ENCODE peak calls at places on chromosomes 4 and X, in eight cellular contexts. One of them, this sample, is unnamed.

GRCh38 chr4:95833652-95834276 is 6.1 kb upstream of the PDHA2 start:
- DNase-seq in OCI-LY7: no peak
- DNase-seq in stimulated activated naive B cell treated with anti-CD40 and anti-IgM and Interleukin-4, amounts not matched to agents 10 μg/mL and 1 μg/mL and 100 μg/mL, for 72 hours: no peak
- DNase-seq in cardiac muscle cell: no peak
- DNase-seq in left lung: no peak
- DNase-seq in AG20443: no peak
- DNase-seq in memory B cell: no peak
- DNase-seq in EH: no peak
- DNase-seq in this sample: no peak

GRCh38 chrX:22800360-22800759 is 199.4 kb upstream of the DDX53 start:
- DNase-seq in OCI-LY7: no peak
- DNase-seq in stimulated activated naive B cell treated with anti-CD40 and anti-IgM and Interleukin-4, amounts not matched to agents 10 μg/mL and 1 μg/mL and 100 μg/mL, for 72 hours: no peak
- DNase-seq in cardiac muscle cell: no peak
- DNase-seq in left lung: no peak
- DNase-seq in AG20443: peak
- DNase-seq in memory B cell: no peak
- DNase-seq in EH: peak
- DNase-seq in this sample: peak

GRCh38 chrX:106932492-106932923 is 12.3 kb downstream of the CLDN2 start:
- DNase-seq in OCI-LY7: no peak
- DNase-seq in stimulated activated naive B cell treated with anti-CD40 and anti-IgM and Interleukin-4, amounts not matched to agents 10 μg/mL and 1 μg/mL and 100 μg/mL, for 72 hours: no peak
- DNase-seq in cardiac muscle cell: peak
- DNase-seq in left lung: no peak
- DNase-seq in AG20443: peak
- DNase-seq in memory B cell: no peak
- DNase-seq in EH: peak
- DNase-seq in this sample: no peak

GRCh38 chr4:82493721-82494425 is 63.5 kb downstream of the ENOPH1 start:
- DNase-seq in OCI-LY7: no peak
- DNase-seq in stimulated activated naive B cell treated with anti-CD40 and anti-IgM and Interleukin-4, amounts not matched to agents 10 μg/mL and 1 μg/mL and 100 μg/mL, for 72 hours: no peak
- DNase-seq in cardiac muscle cell: no peak
- DNase-seq in left lung: no peak
- DNase-seq in AG20443: peak
- DNase-seq in memory B cell: no peak
- DNase-seq in EH: peak
- DNase-seq in this sample: no peak

GRCh38 chr4:20043992-20044391 is 207.7 kb upstream of the SLIT2 start:
- DNase-seq in OCI-LY7: no peak
- DNase-seq in stimulated activated naive B cell treated with anti-CD40 and anti-IgM and Interleukin-4, amounts not matched to agents 10 μg/mL and 1 μg/mL and 100 μg/mL, for 72 hours: no peak
- DNase-seq in cardiac muscle cell: no peak
- DNase-seq in left lung: no peak
- DNase-seq in AG20443: no peak
- DNase-seq in memory B cell: no peak
- DNase-seq in EH: peak
- DNase-seq in this sample: no peak

GRCh38 chr4:185651137-185651677 is 115.9 kb upstream of the PDLIM3 start:
- DNase-seq in OCI-LY7: no peak
- DNase-seq in stimulated activated naive B cell treated with anti-CD40 and anti-IgM and Interleukin-4, amounts not matched to agents 10 μg/mL and 1 μg/mL and 100 μg/mL, for 72 hours: no peak
- DNase-seq in cardiac muscle cell: no peak
- DNase-seq in left lung: no peak
- DNase-seq in AG20443: no peak
- DNase-seq in memory B cell: no peak
- DNase-seq in EH: no peak
- DNase-seq in this sample: no peak

GRCh38 chrX:15334561-15334960 is 762 bp downstream of the PIGA start:
- DNase-seq in OCI-LY7: peak
- DNase-seq in stimulated activated naive B cell treated with anti-CD40 and anti-IgM and Interleukin-4, amounts not matched to agents 10 μg/mL and 1 μg/mL and 100 μg/mL, for 72 hours: no peak
- DNase-seq in cardiac muscle cell: no peak
- DNase-seq in left lung: no peak
- DNase-seq in AG20443: peak
- DNase-seq in memory B cell: no peak
- DNase-seq in EH: peak
- DNase-seq in this sample: no peak

GRCh38 chr4:86060341-86060740 is 299.5 kb downstream of the MAPK10 start:
- DNase-seq in OCI-LY7: no peak
- DNase-seq in stimulated activated naive B cell treated with anti-CD40 and anti-IgM and Interleukin-4, amounts not matched to agents 10 μg/mL and 1 μg/mL and 100 μg/mL, for 72 hours: no peak
- DNase-seq in cardiac muscle cell: no peak
- DNase-seq in left lung: no peak
- DNase-seq in AG20443: no peak
- DNase-seq in memory B cell: no peak
- DNase-seq in EH: no peak
- DNase-seq in this sample: no peak

GRCh38 chrX:10106801-10107200 is 50.0 kb upstream of the CLCN4 start:
- DNase-seq in OCI-LY7: peak
- DNase-seq in stimulated activated naive B cell treated with anti-CD40 and anti-IgM and Interleukin-4, amounts not matched to agents 10 μg/mL and 1 μg/mL and 100 μg/mL, for 72 hours: no peak
- DNase-seq in cardiac muscle cell: no peak
- DNase-seq in left lung: no peak
- DNase-seq in AG20443: no peak
- DNase-seq in memory B cell: no peak
- DNase-seq in EH: no peak
- DNase-seq in this sample: no peak

GRCh38 chr4:80900908-80901307 is 129.6 kb upstream of the BMP3 start:
- DNase-seq in OCI-LY7: no peak
- DNase-seq in stimulated activated naive B cell treated with anti-CD40 and anti-IgM and Interleukin-4, amounts not matched to agents 10 μg/mL and 1 μg/mL and 100 μg/mL, for 72 hours: no peak
- DNase-seq in cardiac muscle cell: no peak
- DNase-seq in left lung: no peak
- DNase-seq in AG20443: no peak
- DNase-seq in memory B cell: no peak
- DNase-seq in EH: no peak
- DNase-seq in this sample: no peak

GRCh38 chr4:185523862-185524261 is 11.4 kb downstream of the PDLIM3 start:
- DNase-seq in OCI-LY7: no peak
- DNase-seq in stimulated activated naive B cell treated with anti-CD40 and anti-IgM and Interleukin-4, amounts not matched to agents 10 μg/mL and 1 μg/mL and 100 μg/mL, for 72 hours: no peak
- DNase-seq in cardiac muscle cell: no peak
- DNase-seq in left lung: no peak
- DNase-seq in AG20443: no peak
- DNase-seq in memory B cell: no peak
- DNase-seq in EH: no peak
- DNase-seq in this sample: no peak

GRCh38 chr4:14693728-14694127 is 308.6 kb upstream of the CPEB2 start:
- DNase-seq in OCI-LY7: no peak
- DNase-seq in stimulated activated naive B cell treated with anti-CD40 and anti-IgM and Interleukin-4, amounts not matched to agents 10 μg/mL and 1 μg/mL and 100 μg/mL, for 72 hours: no peak
- DNase-seq in cardiac muscle cell: no peak
- DNase-seq in left lung: no peak
- DNase-seq in AG20443: no peak
- DNase-seq in memory B cell: no peak
- DNase-seq in EH: no peak
- DNase-seq in this sample: no peak

GRCh38 chrX:96551320-96551872 is 133.2 kb upstream of the DIAPH2 start:
- DNase-seq in OCI-LY7: no peak
- DNase-seq in stimulated activated naive B cell treated with anti-CD40 and anti-IgM and Interleukin-4, amounts not matched to agents 10 μg/mL and 1 μg/mL and 100 μg/mL, for 72 hours: no peak
- DNase-seq in cardiac muscle cell: no peak
- DNase-seq in left lung: no peak
- DNase-seq in AG20443: no peak
- DNase-seq in memory B cell: no peak
- DNase-seq in EH: no peak
- DNase-seq in this sample: no peak

GRCh38 chrX:133580630-133581029 is 165.3 kb upstream of the GPC4 start:
- DNase-seq in OCI-LY7: no peak
- DNase-seq in stimulated activated naive B cell treated with anti-CD40 and anti-IgM and Interleukin-4, amounts not matched to agents 10 μg/mL and 1 μg/mL and 100 μg/mL, for 72 hours: no peak
- DNase-seq in cardiac muscle cell: no peak
- DNase-seq in left lung: no peak
- DNase-seq in AG20443: peak
- DNase-seq in memory B cell: no peak
- DNase-seq in EH: no peak
- DNase-seq in this sample: no peak

GRCh38 chr4:66766557-66766956 is 778.7 kb downstream of the CENPC start:
- DNase-seq in OCI-LY7: no peak
- DNase-seq in stimulated activated naive B cell treated with anti-CD40 and anti-IgM and Interleukin-4, amounts not matched to agents 10 μg/mL and 1 μg/mL and 100 μg/mL, for 72 hours: no peak
- DNase-seq in cardiac muscle cell: no peak
- DNase-seq in left lung: no peak
- DNase-seq in AG20443: no peak
- DNase-seq in memory B cell: no peak
- DNase-seq in EH: no peak
- DNase-seq in this sample: no peak

GRCh38 chr4:3257691-3258482 is 8.9 kb downstream of the MSANTD1 start:
- DNase-seq in OCI-LY7: no peak
- DNase-seq in stimulated activated naive B cell treated with anti-CD40 and anti-IgM and Interleukin-4, amounts not matched to agents 10 μg/mL and 1 μg/mL and 100 μg/mL, for 72 hours: no peak
- DNase-seq in cardiac muscle cell: no peak
- DNase-seq in left lung: peak
- DNase-seq in AG20443: peak
- DNase-seq in memory B cell: peak
- DNase-seq in EH: peak
- DNase-seq in this sample: no peak

GRCh38 chr4:165331316-165331715 is 3.8 kb downstream of the MSMO1 start:
- DNase-seq in OCI-LY7: peak
- DNase-seq in stimulated activated naive B cell treated with anti-CD40 and anti-IgM and Interleukin-4, amounts not matched to agents 10 μg/mL and 1 μg/mL and 100 μg/mL, for 72 hours: no peak
- DNase-seq in cardiac muscle cell: no peak
- DNase-seq in left lung: no peak
- DNase-seq in AG20443: no peak
- DNase-seq in memory B cell: no peak
- DNase-seq in EH: no peak
- DNase-seq in this sample: no peak

GRCh38 chr4:4613641-4614286 is 71.9 kb upstream of the STX18 start:
- DNase-seq in OCI-LY7: no peak
- DNase-seq in stimulated activated naive B cell treated with anti-CD40 and anti-IgM and Interleukin-4, amounts not matched to agents 10 μg/mL and 1 μg/mL and 100 μg/mL, for 72 hours: no peak
- DNase-seq in cardiac muscle cell: no peak
- DNase-seq in left lung: no peak
- DNase-seq in AG20443: peak
- DNase-seq in memory B cell: no peak
- DNase-seq in EH: peak
- DNase-seq in this sample: no peak

GRCh38 chr4:94588900-94589693 is 137.4 kb downstream of the PDLIM5 start:
- DNase-seq in OCI-LY7: no peak
- DNase-seq in stimulated activated naive B cell treated with anti-CD40 and anti-IgM and Interleukin-4, amounts not matched to agents 10 μg/mL and 1 μg/mL and 100 μg/mL, for 72 hours: no peak
- DNase-seq in cardiac muscle cell: no peak
- DNase-seq in left lung: no peak
- DNase-seq in AG20443: peak
- DNase-seq in memory B cell: no peak
- DNase-seq in EH: peak
- DNase-seq in this sample: no peak

GRCh38 chr4:97238956-97239698 is 904.1 kb downstream of the STPG2 start:
- DNase-seq in OCI-LY7: no peak
- DNase-seq in stimulated activated naive B cell treated with anti-CD40 and anti-IgM and Interleukin-4, amounts not matched to agents 10 μg/mL and 1 μg/mL and 100 μg/mL, for 72 hours: no peak
- DNase-seq in cardiac muscle cell: no peak
- DNase-seq in left lung: no peak
- DNase-seq in AG20443: no peak
- DNase-seq in memory B cell: no peak
- DNase-seq in EH: no peak
- DNase-seq in this sample: no peak

GRCh38 chr4:76943790-76944189 is 5.8 kb upstream of the SEPTIN11 start:
- DNase-seq in OCI-LY7: no peak
- DNase-seq in stimulated activated naive B cell treated with anti-CD40 and anti-IgM and Interleukin-4, amounts not matched to agents 10 μg/mL and 1 μg/mL and 100 μg/mL, for 72 hours: no peak
- DNase-seq in cardiac muscle cell: no peak
- DNase-seq in left lung: no peak
- DNase-seq in AG20443: peak
- DNase-seq in memory B cell: no peak
- DNase-seq in EH: peak
- DNase-seq in this sample: no peak

GRCh38 chr4:40848981-40849380 is 99.2 kb downstream of the NSUN7 start:
- DNase-seq in OCI-LY7: no peak
- DNase-seq in stimulated activated naive B cell treated with anti-CD40 and anti-IgM and Interleukin-4, amounts not matched to agents 10 μg/mL and 1 μg/mL and 100 μg/mL, for 72 hours: no peak
- DNase-seq in cardiac muscle cell: no peak
- DNase-seq in left lung: no peak
- DNase-seq in AG20443: no peak
- DNase-seq in memory B cell: no peak
- DNase-seq in EH: peak
- DNase-seq in this sample: no peak

GRCh38 chrX:13194291-13195103 is 125.4 kb downstream of the ATXN3L start:
- DNase-seq in OCI-LY7: peak
- DNase-seq in stimulated activated naive B cell treated with anti-CD40 and anti-IgM and Interleukin-4, amounts not matched to agents 10 μg/mL and 1 μg/mL and 100 μg/mL, for 72 hours: no peak
- DNase-seq in cardiac muscle cell: no peak
- DNase-seq in left lung: no peak
- DNase-seq in AG20443: no peak
- DNase-seq in memory B cell: no peak
- DNase-seq in EH: peak
- DNase-seq in this sample: no peak

GRCh38 chr4:122045533-122045932 is 93.7 kb upstream of the TRPC3 start:
- DNase-seq in OCI-LY7: no peak
- DNase-seq in stimulated activated naive B cell treated with anti-CD40 and anti-IgM and Interleukin-4, amounts not matched to agents 10 μg/mL and 1 μg/mL and 100 μg/mL, for 72 hours: no peak
- DNase-seq in cardiac muscle cell: peak
- DNase-seq in left lung: peak
- DNase-seq in AG20443: peak
- DNase-seq in memory B cell: no peak
- DNase-seq in EH: peak
- DNase-seq in this sample: peak

GRCh38 chrX:2282490-2283090 is 218.2 kb downstream of the DHRSX start:
- DNase-seq in OCI-LY7: no peak
- DNase-seq in stimulated activated naive B cell treated with anti-CD40 and anti-IgM and Interleukin-4, amounts not matched to agents 10 μg/mL and 1 μg/mL and 100 μg/mL, for 72 hours: no peak
- DNase-seq in cardiac muscle cell: no peak
- DNase-seq in left lung: no peak
- DNase-seq in AG20443: no peak
- DNase-seq in memory B cell: no peak
- DNase-seq in EH: no peak
- DNase-seq in this sample: no peak

GRCh38 chrX:117919755-117920154 is 196.9 kb downstream of the KLHL13 start:
- DNase-seq in OCI-LY7: no peak
- DNase-seq in stimulated activated naive B cell treated with anti-CD40 and anti-IgM and Interleukin-4, amounts not matched to agents 10 μg/mL and 1 μg/mL and 100 μg/mL, for 72 hours: no peak
- DNase-seq in cardiac muscle cell: no peak
- DNase-seq in left lung: no peak
- DNase-seq in AG20443: no peak
- DNase-seq in memory B cell: no peak
- DNase-seq in EH: no peak
- DNase-seq in this sample: no peak

GRCh38 chr4:180434131-180434895 is 1808.9 kb upstream of the TENM3 start:
- DNase-seq in OCI-LY7: no peak
- DNase-seq in stimulated activated naive B cell treated with anti-CD40 and anti-IgM and Interleukin-4, amounts not matched to agents 10 μg/mL and 1 μg/mL and 100 μg/mL, for 72 hours: no peak
- DNase-seq in cardiac muscle cell: no peak
- DNase-seq in left lung: no peak
- DNase-seq in AG20443: no peak
- DNase-seq in memory B cell: no peak
- DNase-seq in EH: no peak
- DNase-seq in this sample: no peak

GRCh38 chr4:80016506-80016905 is 56.5 kb downstream of the ANTXR2 start:
- DNase-seq in OCI-LY7: no peak
- DNase-seq in stimulated activated naive B cell treated with anti-CD40 and anti-IgM and Interleukin-4, amounts not matched to agents 10 μg/mL and 1 μg/mL and 100 μg/mL, for 72 hours: no peak
- DNase-seq in cardiac muscle cell: no peak
- DNase-seq in left lung: no peak
- DNase-seq in AG20443: no peak
- DNase-seq in memory B cell: no peak
- DNase-seq in EH: peak
- DNase-seq in this sample: no peak

GRCh38 chr4:112848931-112849330 is 200.5 kb upstream of the ANK2 start:
- DNase-seq in OCI-LY7: no peak
- DNase-seq in stimulated activated naive B cell treated with anti-CD40 and anti-IgM and Interleukin-4, amounts not matched to agents 10 μg/mL and 1 μg/mL and 100 μg/mL, for 72 hours: no peak
- DNase-seq in cardiac muscle cell: no peak
- DNase-seq in left lung: no peak
- DNase-seq in AG20443: no peak
- DNase-seq in memory B cell: no peak
- DNase-seq in EH: no peak
- DNase-seq in this sample: no peak

GRCh38 chr4:142128529-142128928 is 492.1 kb downstream of the IL15 start:
- DNase-seq in OCI-LY7: no peak
- DNase-seq in stimulated activated naive B cell treated with anti-CD40 and anti-IgM and Interleukin-4, amounts not matched to agents 10 μg/mL and 1 μg/mL and 100 μg/mL, for 72 hours: no peak
- DNase-seq in cardiac muscle cell: no peak
- DNase-seq in left lung: peak
- DNase-seq in AG20443: no peak
- DNase-seq in memory B cell: no peak
- DNase-seq in EH: peak
- DNase-seq in this sample: no peak